ENCODE peak calls at places on chromosome 2, in six cellular contexts. Q is NCI-H2081; B is CD8-positive, alpha-beta T cell; D is AG09309; R is stimulated activated CD4-positive, alpha-beta T cell treated with anti-CD3 and anti-CD28 coated beads, Interleukin-15, amount 100 ng/mL, for 1 hour; M is B cell. J is an unnamed sample.

GRCh38 chr2:108805032-108805431 is 18.5 kb downstream of the CCDC138 start:
- DNase-seq in D (no peak), Q (no peak), B (no peak), M (no peak), R (no peak), J (no peak)

GRCh38 chr2:214899751-214900150 is 90.3 kb upstream of the BARD1 start:
- DNase-seq in D (no peak), Q (peak; percentile 56), M (no peak), B (no peak), R (no peak), J (no peak)

GRCh38 chr2:3238951-3239841 is 138.4 kb downstream of the EIPR1 start:
- DNase-seq in D (no peak), Q (no peak), R (no peak), B (no peak), M (no peak), J (no peak)

GRCh38 chr2:240139666-240140393 is 628 bp downstream of the OTOS start:
- DNase-seq in B (no peak), Q (no peak), M (no peak), R (no peak), D (no peak), J (no peak)

GRCh38 chr2:10413488-10413887 is 34.6 kb downstream of the ODC1 start:
- DNase-seq in B (no peak), R (no peak), D (no peak), Q (no peak), M (no peak), J (no peak)

GRCh38 chr2:217825469-217826235 is 177.1 kb downstream of the TNS1 start:
- DNase-seq in M (no peak), Q (no peak), R (no peak), D (no peak), B (no peak), J (no peak)

GRCh38 chr2:71796174-71796592 is 342.8 kb downstream of the DYSF start:
- DNase-seq in D (peak; percentile 34), M (no peak), B (no peak), Q (no peak), R (no peak), J (no peak)

GRCh38 chr2:20822535-20823490 is at the start of gene LDAH:
- DNase-seq in D (peak; percentile 20), Q (peak; percentile 97), M (peak; percentile 86), B (peak; percentile 88), R (peak; percentile 54), J (peak; percentile 74)

GRCh38 chr2:162768646-162769045 is 69.9 kb downstream of the KCNH7 start:
- DNase-seq in D (no peak), M (no peak), R (no peak), Q (peak; percentile 98), B (no peak), J (peak; percentile 17)

GRCh38 chr2:21009662-21010225 is 34.1 kb downstream of the APOB start:
- DNase-seq in R (no peak), Q (no peak), M (no peak), B (no peak), D (no peak), J (no peak)